ENCODE peak calls at places on chromosomes 4 and X, in four cellular contexts. One of them, this sample, is unnamed.

GRCh38 chrX:154918060-154918483 is 31.9 kb downstream of the F8A1 start:
- DNase-seq in AG04449: peak; percentile 36
- DNase-seq in cardiac fibroblast: peak; percentile 89
- DNase-seq in left lung: no peak
- DNase-seq in this sample: peak; percentile 80

GRCh38 chr4:119303587-119304305 is 18.2 kb downstream of the FABP2 start:
- DNase-seq in cardiac fibroblast: no peak
- DNase-seq in left lung: no peak
- DNase-seq in AG04449: no peak
- DNase-seq in this sample: no peak

GRCh38 chr4:178329226-178329872 is 887.1 kb upstream of the AGA start:
- DNase-seq in cardiac fibroblast: no peak
- DNase-seq in AG04449: no peak
- DNase-seq in left lung: no peak
- DNase-seq in this sample: peak; percentile 2

GRCh38 chr4:72997409-72997808 is 72.1 kb downstream of the COX18 start:
- DNase-seq in cardiac fibroblast: peak; percentile 4
- DNase-seq in AG04449: no peak
- DNase-seq in left lung: peak; percentile 50
- DNase-seq in this sample: peak; percentile 34

GRCh38 chr4:178856139-178856800 is 1414.0 kb upstream of the AGA start:
- DNase-seq in cardiac fibroblast: no peak
- DNase-seq in AG04449: no peak
- DNase-seq in left lung: no peak
- DNase-seq in this sample: no peak

GRCh38 chr4:137238456-137238855 is 293.8 kb downstream of the PCDH18 start:
- DNase-seq in cardiac fibroblast: no peak
- DNase-seq in left lung: no peak
- DNase-seq in AG04449: no peak
- DNase-seq in this sample: no peak

GRCh38 chrX:1422135-1422465 is 30.2 kb upstream of the SLC25A6 start:
- DNase-seq in left lung: no peak
- DNase-seq in cardiac fibroblast: no peak
- DNase-seq in AG04449: no peak
- DNase-seq in this sample: no peak

GRCh38 chr4:52822583-52823477 is 39.3 kb upstream of the RASL11B start:
- DNase-seq in left lung: no peak
- DNase-seq in cardiac fibroblast: peak; percentile 74
- DNase-seq in AG04449: no peak
- DNase-seq in this sample: peak; percentile 67

GRCh38 chrX:41265615-41266014 is 68.3 kb upstream of the DDX3X start:
- DNase-seq in left lung: no peak
- DNase-seq in AG04449: no peak
- DNase-seq in cardiac fibroblast: peak; percentile 31
- DNase-seq in this sample: peak; percentile 79

DNA sequence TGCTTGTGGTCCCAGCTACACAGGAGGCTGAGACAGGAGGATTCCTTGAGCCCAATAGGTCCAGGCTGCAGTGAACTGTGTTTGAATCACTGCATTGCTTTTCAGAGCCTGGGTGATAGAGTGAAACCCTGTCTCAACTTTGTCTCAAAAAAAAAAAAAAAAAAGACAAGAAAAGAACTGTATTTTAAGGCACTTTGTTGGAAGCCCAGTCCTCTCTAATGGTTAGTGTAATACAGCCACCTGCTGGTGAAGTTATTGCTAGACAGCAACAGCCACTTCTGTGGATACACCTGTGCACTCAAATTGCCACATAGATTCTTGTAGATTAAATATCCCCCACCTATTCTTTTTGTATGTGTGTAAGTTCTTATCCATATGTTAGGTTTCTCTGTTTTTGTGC is 10.1 kb upstream of the FGG start:
- DNase-seq in AG04449: no peak
- DNase-seq in cardiac fibroblast: peak; percentile 56
- DNase-seq in left lung: no peak
- DNase-seq in this sample: peak; percentile 50
- TF ChIP-seq CTCF in AG04449: peak; percentile 11
- TF ChIP-seq CTCF in cardiac fibroblast: peak; percentile 60
- TF ChIP-seq CTCF in left lung: peak; percentile 42
- TF ChIP-seq CTCF in this sample: peak; percentile 62

DNA sequence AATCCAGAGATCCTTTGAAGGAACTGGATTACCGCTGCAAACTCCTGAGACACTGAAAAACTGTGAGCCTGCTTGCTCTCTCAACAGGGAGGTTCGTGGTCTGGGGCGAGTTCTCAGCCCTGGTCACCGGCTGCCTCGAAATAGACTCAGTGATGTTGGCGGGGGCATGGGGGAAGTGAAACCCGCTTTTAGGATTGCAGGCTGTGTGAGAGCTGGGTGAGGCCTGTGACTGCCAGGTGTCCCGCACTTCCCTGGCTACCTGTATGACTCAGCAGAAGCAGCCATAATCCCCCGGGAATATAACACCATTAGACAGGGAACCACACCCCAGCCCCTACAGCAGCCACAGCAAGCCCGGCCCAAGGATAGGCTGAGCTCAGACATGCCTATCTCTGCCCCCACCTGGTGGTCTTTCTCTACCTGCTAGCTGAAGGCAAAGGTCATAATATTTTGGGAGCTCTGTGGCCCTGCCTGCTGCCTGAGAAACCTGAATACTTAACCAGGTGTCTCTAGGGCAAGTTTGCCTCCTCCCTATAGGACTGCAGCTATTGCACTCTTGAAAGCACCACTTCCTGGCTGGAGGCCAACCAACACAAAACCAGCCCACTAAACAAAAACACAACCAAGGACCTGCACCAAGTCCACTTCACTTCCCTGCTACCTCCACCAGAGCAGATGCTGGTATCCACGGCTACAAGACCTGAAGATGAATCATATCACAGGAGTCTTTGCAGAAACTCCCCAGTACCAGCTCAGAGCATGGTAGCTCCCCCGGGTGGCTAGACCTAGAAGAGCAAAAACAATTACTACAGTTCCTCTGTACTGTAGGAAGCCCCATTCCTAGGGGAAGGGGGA is 202.0 kb downstream of the RRAGB start:
- DNase-seq in left lung: no peak
- DNase-seq in AG04449: no peak
- DNase-seq in cardiac fibroblast: no peak
- DNase-seq in this sample: no peak
- H3K4me3 ChIP-seq in left lung: no peak overlapping the region
- H3K4me3 ChIP-seq in AG04449: no peak overlapping the region
- H3K4me3 ChIP-seq in cardiac fibroblast: no peak overlapping the region
- H3K4me3 ChIP-seq in this sample: no peak overlapping the region

GRCh38 chr4:1258457-1258856 is 9.5 kb upstream of the CTBP1 start:
- DNase-seq in AG04449: no peak
- DNase-seq in cardiac fibroblast: no peak
- DNase-seq in left lung: no peak
- DNase-seq in this sample: no peak
- TF ChIP-seq CTCF in AG04449: no peak
- TF ChIP-seq CTCF in cardiac fibroblast: peak; percentile 18
- TF ChIP-seq CTCF in left lung: no peak
- TF ChIP-seq CTCF in this sample: no peak

DNA sequence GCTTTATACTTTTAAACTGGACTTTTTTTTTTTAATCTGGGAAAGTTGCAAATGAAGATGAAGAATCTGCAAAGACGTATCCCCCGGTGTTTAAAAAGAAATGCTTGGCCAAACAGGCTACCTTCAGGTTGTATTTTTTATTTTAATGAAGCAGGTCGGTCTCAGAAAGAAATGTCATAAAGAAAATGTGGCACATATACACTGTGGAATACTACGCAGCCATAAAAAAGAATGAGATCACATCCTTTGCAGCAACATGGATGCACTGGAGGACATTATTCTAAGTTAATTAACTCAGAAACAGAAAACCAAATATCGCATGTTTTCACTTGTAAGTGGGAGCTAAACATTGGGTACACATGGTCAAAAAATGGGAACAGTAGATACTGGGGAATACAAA is 123.4 kb downstream of the IRF2 start:
- DNase-seq in AG04449: no peak
- DNase-seq in cardiac fibroblast: no peak
- DNase-seq in left lung: no peak
- DNase-seq in this sample: no peak
- H3K4me3 ChIP-seq in AG04449: no peak overlapping the region
- H3K4me3 ChIP-seq in cardiac fibroblast: no peak overlapping the region
- H3K4me3 ChIP-seq in left lung: no peak overlapping the region
- H3K4me3 ChIP-seq in this sample: no peak overlapping the region

GRCh38 chr4:174260099-174260498 is 23.4 kb downstream of the FBXO8 start:
- DNase-seq in cardiac fibroblast: peak; percentile 86
- DNase-seq in AG04449: peak; percentile 34
- DNase-seq in left lung: no peak
- DNase-seq in this sample: no peak

GRCh38 chr4:174255790-174256189 is 27.7 kb downstream of the FBXO8 start:
- DNase-seq in left lung: peak; percentile 17
- DNase-seq in AG04449: peak; percentile 42
- DNase-seq in cardiac fibroblast: peak; percentile 72
- DNase-seq in this sample: peak; percentile 72

GRCh38 chr4:174256277-174256713 is 27.2 kb downstream of the FBXO8 start:
- DNase-seq in left lung: no peak
- DNase-seq in AG04449: no peak
- DNase-seq in cardiac fibroblast: peak; percentile 69
- DNase-seq in this sample: peak; percentile 54

GRCh38 chr4:174262624-174263444 is 20.6 kb downstream of the FBXO8 start:
- DNase-seq in cardiac fibroblast: no peak
- DNase-seq in AG04449: no peak
- DNase-seq in left lung: no peak
- DNase-seq in this sample: no peak

GRCh38 chr4:174259580-174259979 is 23.9 kb downstream of the FBXO8 start:
- DNase-seq in AG04449: no peak
- DNase-seq in cardiac fibroblast: peak; percentile 6
- DNase-seq in left lung: no peak
- DNase-seq in this sample: no peak
- TF ChIP-seq CTCF in AG04449: no peak
- TF ChIP-seq CTCF in cardiac fibroblast: no peak
- TF ChIP-seq CTCF in left lung: no peak
- TF ChIP-seq CTCF in this sample: no peak

GRCh38 chr4:129455462-129455861 is 359.5 kb downstream of the C4orf33 start:
- DNase-seq in left lung: no peak
- DNase-seq in cardiac fibroblast: no peak
- DNase-seq in AG04449: no peak
- DNase-seq in this sample: no peak
- H3K4me3 ChIP-seq in left lung: no peak overlapping the region
- H3K4me3 ChIP-seq in cardiac fibroblast: no peak overlapping the region
- H3K4me3 ChIP-seq in AG04449: no peak overlapping the region
- H3K4me3 ChIP-seq in this sample: no peak overlapping the region

GRCh38 chr4:111268769-111269414 is 646.0 kb upstream of the PITX2 start:
- DNase-seq in left lung: no peak
- DNase-seq in cardiac fibroblast: peak; percentile 1
- DNase-seq in AG04449: no peak
- DNase-seq in this sample: peak; percentile 48
- TF ChIP-seq CTCF in left lung: no peak
- TF ChIP-seq CTCF in cardiac fibroblast: no peak
- TF ChIP-seq CTCF in AG04449: no peak
- TF ChIP-seq CTCF in this sample: no peak

DNA sequence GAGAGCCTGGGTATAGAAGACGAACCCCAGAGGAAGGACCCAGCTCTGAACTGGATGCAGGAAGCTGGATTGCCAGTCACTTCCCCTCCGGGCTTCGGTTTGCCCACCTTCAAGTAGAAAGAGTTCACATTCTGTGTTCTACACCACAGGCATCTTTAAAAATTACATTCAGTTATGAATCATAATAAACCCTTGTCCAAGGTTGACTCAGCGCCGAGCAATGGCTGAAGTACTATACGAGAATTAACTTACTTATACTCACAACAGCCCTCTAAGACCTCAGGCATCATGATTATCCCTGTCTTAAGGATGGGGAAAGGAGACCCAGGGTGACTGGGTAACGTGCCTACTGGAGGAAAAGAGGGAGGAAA is 72.5 kb downstream of the EVC2 start:
- DNase-seq in AG04449: peak; percentile 41
- DNase-seq in cardiac fibroblast: peak; percentile 35
- DNase-seq in left lung: no peak
- DNase-seq in this sample: peak; percentile 77
- H3K4me3 ChIP-seq in AG04449: no peak overlapping the region
- H3K4me3 ChIP-seq in cardiac fibroblast: no peak overlapping the region
- H3K4me3 ChIP-seq in left lung: no peak overlapping the region
- H3K4me3 ChIP-seq in this sample: no peak overlapping the region

GRCh38 chr4:48699470-48699869 is 80.6 kb downstream of the FRYL start:
- DNase-seq in AG04449: no peak
- DNase-seq in left lung: no peak
- DNase-seq in cardiac fibroblast: no peak
- DNase-seq in this sample: no peak
- TF ChIP-seq CTCF in AG04449: no peak
- TF ChIP-seq CTCF in left lung: no peak
- TF ChIP-seq CTCF in cardiac fibroblast: no peak
- TF ChIP-seq CTCF in this sample: no peak